ENCODE peak calls at places on chromosomes 13 and 19, in four cellular contexts. E, O, I and T are unnamed samples.

GRCh38 chr13:45615501-45616101 is at the start of gene ERICH6B:
- DNase-seq in E (no peak), O (no peak), I (no peak), T (no peak)

GRCh38 chr19:51469629-51470028 is 8.7 kb upstream of the CEACAM18 start:
- DNase-seq in E (no peak), O (no peak), I (no peak), T (no peak)

GRCh38 chr13:21458457-21458815 is 667 bp downstream of the ZDHHC20 start:
- DNase-seq in E (no peak), O (no peak), I (peak), T (no peak)

GRCh38 chr13:113657851-113658741 is at the start of gene ATP4B:
- DNase-seq in E (no peak), O (no peak), I (no peak), T (no peak)

GRCh38 chr13:87123987-87124784 is 547.0 kb upstream of the SLITRK5 start:
- DNase-seq in E (peak), O (peak), I (peak), T (peak)

GRCh38 chr13:40063278-40063698 is 407.8 kb downstream of the COG6 start:
- DNase-seq in E (no peak), O (no peak), I (no peak), T (no peak)

GRCh38 chr13:50452028-50452427 is 391.5 kb downstream of the DLEU7 start:
- DNase-seq in E (no peak), O (no peak), I (no peak), T (no peak)

GRCh38 chr13:30832845-30833332 is 73.2 kb upstream of the MEDAG start:
- DNase-seq in E (no peak), O (no peak), I (peak), T (peak)

GRCh38 chr19:37954421-37954874 is 47.4 kb downstream of the SIPA1L3 start:
- DNase-seq in E (no peak), O (no peak), I (no peak), T (no peak)

GRCh38 chr13:45737571-45738002 is 35.5 kb downstream of the CBY2 start:
- DNase-seq in E (no peak), O (no peak), I (no peak), T (peak)

GRCh38 chr19:11378319-11379189 is 4.1 kb downstream of the SWSAP1 start:
- DNase-seq in E (no peak), O (no peak), I (peak), T (no peak)

GRCh38 chr13:90055121-90055520 is 1292.4 kb upstream of the MIR17HG start:
- DNase-seq in E (no peak), O (no peak), I (no peak), T (peak)

GRCh38 chr13:35712907-35713685 is 236.6 kb upstream of the MAB21L1 start:
- DNase-seq in E (peak), O (peak), I (no peak), T (no peak)

GRCh38 chr19:53908106-53908932 is 759 bp upstream of the CACNG7 start:
- DNase-seq in E (no peak), O (no peak), I (no peak), T (no peak)

GRCh38 chr13:33512880-33513554 is 227.5 kb upstream of the STARD13 start:
- DNase-seq in E (no peak), O (peak), I (no peak), T (no peak)

GRCh38 chr13:43132228-43132627 is 108.8 kb downstream of the DNAJC15 start:
- DNase-seq in E (no peak), O (no peak), I (peak), T (peak)

GRCh38 chr19:45125975-45126493 is 33.1 kb downstream of the PPP1R37 start:
- DNase-seq in E (no peak), O (peak), I (peak), T (peak)

GRCh38 chr19:7104783-7105447 is 35.4 kb downstream of the ZNF557 start:
- DNase-seq in E (no peak), O (no peak), I (no peak), T (no peak)